ENCODE peak calls at places on chromosomes 1 and 21, in four cellular contexts. Z is cardiac muscle cell, B is heart right ventricle, F is IMR-90. S is an unnamed sample. For H3K9me3, the result is how much of the 10 kb centered on the place peaks cover.

GRCh38 chr1:83318361-83318760 is 680.6 kb downstream of the TTLL7 start:
- DNase-seq in Z (no peak), B (no peak), F (no peak), S (no peak)

GRCh38 chr21:26448751-26449150 is 124.3 kb downstream of the CYYR1 start:
- DNase-seq in Z (peak), B (no peak), F (no peak), S (no peak)

GRCh38 chr1:4652631-4653327 is 1.6 kb upstream of the AJAP1 start:
- DNase-seq in Z (peak), B (peak), F (no peak), S (peak)

GRCh38 chr1:154611150-154611865 is 3.3 kb upstream of the ADAR start:
- DNase-seq in Z (no peak), B (no peak), F (no peak), S (no peak)

GRCh38 chr1:70672333-70672935 is 261.4 kb downstream of the CTH start:
- DNase-seq in Z (no peak), B (peak), F (no peak), S (no peak)

GRCh38 chr1:179440971-179441370 is 75.2 kb downstream of the AXDND1 start:
- DNase-seq in Z (no peak), B (no peak), F (no peak), S (no peak)

GRCh38 chr1:244654284-244655038 is 1.5 kb downstream of the DESI2 start:
- DNase-seq in Z (peak), B (no peak), F (peak), S (no peak)

GRCh38 chr1:39990428-39990827 is 35.5 kb downstream of the MFSD2A start:
- DNase-seq in Z (no peak), B (no peak), F (no peak), S (no peak)

GRCh38 chr21:45244799-45245340 is 42.8 kb downstream of the POFUT2 start:
- DNase-seq in Z (no peak), B (no peak), F (no peak), S (no peak)

GRCh38 chr1:197080323-197080722 is 13.3 kb upstream of the F13B start:
- DNase-seq in Z (no peak), B (no peak), F (no peak), S (no peak)

GRCh38 chr1:209815495-209815894 is 9.6 kb upstream of the IRF6 start:
- DNase-seq in Z (no peak), B (no peak), F (no peak), S (no peak)

GRCh38 chr1:23562138-23562819 is 3.0 kb upstream of the ID3 start:
- DNase-seq in Z (peak), B (peak), F (peak), S (peak)

GRCh38 chr1:30764939-30765582 is 7.5 kb upstream of the LAPTM5 start:
- DNase-seq in Z (no peak), B (no peak), F (no peak), S (no peak)

GRCh38 chr1:3366181-3367051 is 88.0 kb upstream of the ARHGEF16 start:
- DNase-seq in Z (peak), B (peak), F (peak), S (no peak)

GRCh38 chr1:77991638-77992037 is 12.8 kb upstream of the FUBP1 start:
- DNase-seq in Z (no peak), B (no peak), F (no peak), S (no peak)

GRCh38 chr21:39444406-39445145 is 1.0 kb downstream of the LCA5L start:
- DNase-seq in Z (peak), B (no peak), F (peak), S (no peak)

GRCh38 chr1:92291372-92291999 is 7.3 kb downstream of the GLMN start:
- DNase-seq in Z (peak), B (no peak), F (peak), S (no peak)

GRCh38 chr1:147545133-147545532 is 3.8 kb downstream of the BCL9 start:
- DNase-seq in Z (peak), B (no peak), F (peak), S (no peak)

GRCh38 chr1:237227507-237227906 is 185.5 kb downstream of the RYR2 start:
- DNase-seq in Z (no peak), B (no peak), F (no peak), S (no peak)

GRCh38 chr1:27137544-27138075 is 17.3 kb downstream of the SLC9A1 start:
- DNase-seq in Z (no peak), B (peak), F (no peak), S (peak)

GRCh38 chr1:186486061-186486460 is 25.1 kb upstream of the PDC start:
- DNase-seq in Z (no peak), B (no peak), F (no peak), S (no peak)

GRCh38 chr1:241045659-241046058 is 311.3 kb downstream of the RGS7 start:
- DNase-seq in Z (no peak), B (no peak), F (no peak), S (no peak)

GRCh38 chr1:240189386-240189989 is 97.8 kb downstream of the FMN2 start:
- DNase-seq in Z (peak), B (peak), F (peak), S (peak)

GRCh38 chr1:223228201-223228600 is 85.2 kb upstream of the TLR5 start:
- DNase-seq in Z (no peak), B (no peak), F (no peak), S (no peak)

GRCh38 chr1:58928514-58928913 is 144.7 kb upstream of the JUN start:
- DNase-seq in Z (no peak), B (no peak), F (no peak), S (no peak)

GRCh38 chr1:54361342-54361741 is 44.9 kb downstream of the SSBP3 start:
- DNase-seq in Z (no peak), B (no peak), F (no peak), S (no peak)

GRCh38 chr21:42125571-42126544 is 54.7 kb downstream of the UMODL1 start:
- DNase-seq in Z (peak), B (no peak), F (peak), S (no peak)

GRCh38 chr1:230068952-230069684 is 2.1 kb downstream of the GALNT2 start:
- DNase-seq in Z (no peak), B (no peak), F (no peak), S (no peak)

GRCh38 chr21:15221799-15222386 is 157.1 kb upstream of the NRIP1 start:
- DNase-seq in Z (peak), B (peak), F (peak), S (peak)

GRCh38 chr1:207128336-207128921 is 24.4 kb downstream of the C4BPA start:
- DNase-seq in Z (no peak), B (no peak), F (no peak), S (no peak)

GRCh38 chr1:235649722-235650163 is at the start of gene GNG4:
- DNase-seq in Z (no peak), B (no peak), F (no peak), S (peak)

GRCh38 chr1:17013598-17014320 is 2.0 kb upstream of the ATP13A2 start:
- DNase-seq in Z (no peak), B (no peak), F (no peak), S (no peak)

GRCh38 chr1:6711174-6711573 is 9.6 kb upstream of the DNAJC11 start:
- DNase-seq in Z (no peak), B (no peak), F (no peak), S (no peak)

GRCh38 chr1:149848811-149849210 is 50.6 kb upstream of the BOLA1 start:
- DNase-seq in Z (no peak), B (peak), F (no peak), S (no peak)

GRCh38 chr21:29208666-29209059 is 78.2 kb downstream of the MAP3K7CL start:
- DNase-seq in Z (peak), B (no peak), F (peak), S (no peak)
- H3K4me3 ChIP-seq in Z (no peak), B (no peak), F (no peak), S (no peak)

GRCh38 chr1:14607295-14607694 is 8.8 kb downstream of the KAZN start:
- DNase-seq in Z (no peak), B (no peak), F (no peak), S (no peak)

GRCh38 chr1:14611792-14612191 is 13.3 kb downstream of the KAZN start:
- DNase-seq in Z (no peak), B (no peak), F (no peak), S (no peak)

GRCh38 chr1:14605945-14606344 is 7.5 kb downstream of the KAZN start:
- DNase-seq in Z (no peak), B (no peak), F (no peak), S (no peak)

GRCh38 chr1:14606632-14607031 is 8.1 kb downstream of the KAZN start:
- DNase-seq in Z (no peak), B (no peak), F (no peak), S (no peak)

DNA sequence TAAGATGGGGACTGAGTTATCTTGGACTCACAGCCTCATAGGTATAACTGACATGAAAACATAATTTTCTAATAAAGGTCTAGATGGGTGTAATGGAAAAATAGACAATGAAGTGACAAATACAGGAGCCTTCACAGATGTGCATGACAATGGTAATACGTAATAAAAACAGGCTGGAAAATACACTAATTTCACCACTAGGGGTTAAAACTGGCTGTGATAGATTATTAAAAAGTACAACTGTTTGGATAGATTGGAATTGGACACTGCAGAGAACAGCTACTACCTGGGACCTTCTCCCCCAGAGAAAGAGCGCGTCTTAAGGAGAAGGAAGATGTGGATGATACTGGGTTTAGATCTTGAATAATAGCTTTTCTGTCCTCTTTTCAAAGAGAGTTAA is 9.8 kb downstream of the KAZN start:
- DNase-seq in Z (no peak), B (no peak), F (no peak), S (no peak)
- TF ChIP-seq CTCF in Z (no peak), B (no peak), F (no peak), S (no peak)

DNA sequence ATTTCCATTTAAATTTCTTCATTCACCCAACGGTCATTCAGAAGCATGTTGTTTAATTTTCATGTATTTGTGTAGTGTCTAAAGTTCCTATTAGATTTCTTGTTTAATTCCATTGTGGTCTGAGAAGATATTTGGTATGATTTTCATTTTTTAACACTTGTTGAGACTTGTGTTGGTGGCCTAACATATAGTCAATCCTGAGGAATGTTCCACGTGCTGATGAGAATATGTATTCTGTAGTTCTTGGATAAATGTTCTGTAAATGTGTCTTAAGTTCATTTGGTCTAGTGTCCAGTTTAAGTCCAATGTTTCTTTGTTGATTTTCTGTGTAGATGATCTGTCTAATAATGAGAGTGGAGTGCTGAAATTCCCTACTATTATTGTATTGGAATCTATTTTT is 22.7 kb upstream of the LCE5A start:
- DNase-seq in Z (no peak), B (no peak), F (no peak), S (no peak)
- H3K9me3 ChIP-seq in Z (under half), B (under half), F (under half), S (under half)

GRCh38 chr1:160197231-160197630 is 6.9 kb downstream of the CASQ1 start:
- DNase-seq in Z (no peak), B (peak), F (no peak), S (no peak)
- H3K4me3 ChIP-seq in Z (no peak), B (no peak), F (no peak), S (no peak)

GRCh38 chr21:35337573-35337972 is 288.5 kb upstream of the RUNX1 start:
- DNase-seq in Z (no peak), B (no peak), F (no peak), S (no peak)
- TF ChIP-seq CTCF in Z (no peak), B (no peak), F (no peak), S (no peak)

GRCh38 chr1:115246526-115246925 is 91.5 kb downstream of the NGF start:
- DNase-seq in Z (no peak), B (no peak), F (peak), S (no peak)
- H3K9me3 ChIP-seq in Z (under half), B (under half), F (under half), S (under half)

GRCh38 chr1:13498553-13498952 is 15.2 kb downstream of the LRRC38 start:
- DNase-seq in Z (no peak), B (no peak), F (no peak), S (no peak)
- H3K4me3 ChIP-seq in Z (no peak), B (no peak), F (no peak), S (no peak)

GRCh38 chr1:226882187-226882586 is 11.8 kb downstream of the PSEN2 start:
- DNase-seq in Z (peak), B (no peak), F (no peak), S (no peak)
- TF ChIP-seq CTCF in Z (no peak), B (no peak), F (no peak), S (no peak)